ENCODE peak calls at places on chromosomes 7 and 10, in five cellular contexts. T is NCI-H460; A is caudate nucleus; O is small intestine; P is stimulated activated naive CD8-positive, alpha-beta T cell treated with anti-CD3 and anti-CD28 coated beads, Interleukin-15, amount 100 ng/mL, for 72 hours. F is an unnamed sample.

GRCh38 chr7:55534262-55534915 is 37.9 kb downstream of the VOPP1 start:
- DNase-seq in T (no peak), A (peak), O (no peak), P (peak), F (peak)

GRCh38 chr10:124306922-124307371 is 111.8 kb downstream of the OAT start:
- DNase-seq in T (no peak), A (no peak), O (no peak), P (no peak), F (no peak)

GRCh38 chr10:13328126-13328525 is 20.0 kb downstream of the SEPHS1 start:
- DNase-seq in T (no peak), A (no peak), O (no peak), P (no peak), F (no peak)

GRCh38 chr10:110226926-110227641 is 19.7 kb downstream of the MXI1 start:
- DNase-seq in T (no peak), A (peak), O (peak), P (peak), F (peak)

GRCh38 chr7:15581352-15581951 is 19.6 kb upstream of the AGMO start:
- DNase-seq in T (no peak), A (no peak), O (no peak), P (no peak), F (no peak)

GRCh38 chr10:30178565-30178964 is 119.2 kb upstream of the JCAD start:
- DNase-seq in T (no peak), A (no peak), O (no peak), P (no peak), F (no peak)

GRCh38 chr7:142500364-142500763 is 242.5 kb upstream of the PRSS58 start:
- DNase-seq in T (no peak), A (no peak), O (peak), P (no peak), F (no peak)

GRCh38 chr7:2924866-2925840 is 81.0 kb upstream of the GNA12 start:
- DNase-seq in T (no peak), A (no peak), O (no peak), P (no peak), F (no peak)

GRCh38 chr10:4670737-4671136 is 155.3 kb upstream of the AKR1E2 start:
- DNase-seq in T (no peak), A (no peak), O (no peak), P (no peak), F (peak)

GRCh38 chr7:106563466-106564150 is 97.3 kb downstream of the CCDC71L start:
- DNase-seq in T (no peak), A (no peak), O (no peak), P (no peak), F (no peak)

GRCh38 chr10:944034-944831 is 12.7 kb upstream of the LARP4B start:
- DNase-seq in T (no peak), A (no peak), O (peak), P (no peak), F (peak)

GRCh38 chr7:28685660-28686417 is 272.3 kb downstream of the TRIL start:
- DNase-seq in T (peak), A (peak), O (peak), P (peak), F (peak)

GRCh38 chr7:157268540-157268939 is 68.3 kb upstream of the DNAJB6 start:
- DNase-seq in T (no peak), A (no peak), O (no peak), P (no peak), F (no peak)

GRCh38 chr7:141198191-141198958 is 124.5 kb downstream of the TMEM178B start:
- DNase-seq in T (no peak), A (no peak), O (no peak), P (no peak), F (peak)

GRCh38 chr7:120059641-120060040 is 213.3 kb upstream of the KCND2 start:
- DNase-seq in T (no peak), A (no peak), O (no peak), P (no peak), F (no peak)

GRCh38 chr10:26557641-26558014 is 119.5 kb downstream of the APBB1IP start:
- DNase-seq in T (no peak), A (no peak), O (peak), P (no peak), F (peak)

GRCh38 chr7:50206521-50207250 is 97.8 kb upstream of the IKZF1 start:
- DNase-seq in T (no peak), A (no peak), O (peak), P (peak), F (no peak)

GRCh38 chr7:129636641-129637040 is 25.1 kb downstream of the NRF1 start:
- DNase-seq in T (no peak), A (no peak), O (no peak), P (no peak), F (no peak)

GRCh38 chr7:130346941-130347340 is 2.3 kb downstream of the CPA5 start:
- DNase-seq in T (no peak), A (no peak), O (no peak), P (no peak), F (no peak)

GRCh38 chr7:37212526-37212925 is 236.1 kb downstream of the ELMO1 start:
- DNase-seq in T (no peak), A (no peak), O (no peak), P (no peak), F (no peak)

GRCh38 chr10:77501152-77501845 is 136.3 kb downstream of the KCNMA1 start:
- DNase-seq in T (no peak), A (peak), O (no peak), P (peak), F (peak)

GRCh38 chr10:6145979-6146432 is 56.7 kb upstream of the PFKFB3 start:
- DNase-seq in T (no peak), A (no peak), O (no peak), P (no peak), F (no peak)

GRCh38 chr7:55178292-55178862 is 159.6 kb downstream of the EGFR start:
- DNase-seq in T (no peak), A (no peak), O (no peak), P (no peak), F (no peak)

GRCh38 chr10:48496831-48497792 is 107.8 kb downstream of the ARHGAP22 start:
- DNase-seq in T (no peak), A (no peak), O (no peak), P (no peak), F (peak)

GRCh38 chr7:114944742-114945625 is 23.1 kb downstream of the MDFIC start:
- DNase-seq in T (no peak), A (no peak), O (no peak), P (no peak), F (no peak)

GRCh38 chr10:115082521-115082920 is 10.6 kb upstream of the ATRNL1 start:
- DNase-seq in T (no peak), A (no peak), O (no peak), P (no peak), F (peak)

GRCh38 chr10:46033602-46034011 is 3.2 kb upstream of the NCOA4 start:
- DNase-seq in T (peak), A (no peak), O (peak), P (no peak), F (peak)

GRCh38 chr10:119412244-119412750 is 130.2 kb downstream of the RGS10 start:
- DNase-seq in T (no peak), A (peak), O (no peak), P (no peak), F (peak)

GRCh38 chr10:43123361-43124093 is 14.7 kb upstream of the CSGALNACT2 start:
- DNase-seq in T (no peak), A (no peak), O (no peak), P (no peak), F (no peak)

GRCh38 chr10:29064665-29065064 is 224.2 kb upstream of the LYZL1 start:
- DNase-seq in T (no peak), A (no peak), O (no peak), P (no peak), F (no peak)

GRCh38 chr10:75818552-75818951 is 387.1 kb downstream of the LRMDA start:
- DNase-seq in T (no peak), A (no peak), O (no peak), P (no peak), F (no peak)

GRCh38 chr7:94396606-94397005 is 1.9 kb downstream of the COL1A2 start:
- DNase-seq in T (no peak), A (no peak), O (no peak), P (no peak), F (peak)

GRCh38 chr7:130489140-130489967 is 2.5 kb upstream of the MEST start:
- DNase-seq in T (peak), A (no peak), O (no peak), P (no peak), F (peak)